ENCODE peak calls at places on chromosomes 5 and 9, in five cellular contexts. Y, O, F, W and U are unnamed samples.

GRCh38 chr9:75869236-75869635 is 21.2 kb upstream of the PCSK5 start:
- DNase-seq in O (peak), Y (no peak), F (no peak), W (no peak), U (no peak)

GRCh38 chr5:170070556-170071412 is 34.9 kb upstream of the FOXI1 start:
- DNase-seq in F (peak), O (peak), Y (peak), W (no peak), U (no peak)

GRCh38 chr5:52802272-52803011 is 14.7 kb downstream of the ITGA1 start:
- DNase-seq in O (no peak), W (no peak), Y (no peak), F (no peak), U (no peak)

GRCh38 chr9:129694265-129694664 is 28.8 kb downstream of the PRRX2 start:
- DNase-seq in Y (no peak), O (no peak), W (no peak), F (no peak), U (no peak)

GRCh38 chr9:555493-555892 is 286.0 kb upstream of the DMRT1 start:
- DNase-seq in O (no peak), Y (no peak), W (no peak), F (no peak), U (no peak)

GRCh38 chr5:106755789-106756188 is 914.9 kb downstream of the EFNA5 start:
- DNase-seq in F (no peak), O (no peak), W (no peak), Y (no peak), U (no peak)

GRCh38 chr5:96885518-96886338 is 9.4 kb downstream of the ERAP2 start:
- DNase-seq in W (no peak), F (no peak), Y (no peak), O (peak), U (no peak)

GRCh38 chr5:14405267-14405666 is 176.3 kb upstream of the OTULINL start:
- DNase-seq in Y (peak), F (no peak), O (no peak), W (no peak), U (no peak)

GRCh38 chr9:97321251-97321650 is 13.8 kb downstream of the CCDC180 start:
- DNase-seq in Y (no peak), F (no peak), O (no peak), W (no peak), U (no peak)

GRCh38 chr9:130331573-130331972 is 66.0 kb downstream of the HMCN2 start:
- DNase-seq in F (peak), Y (no peak), O (peak), W (no peak), U (no peak)

GRCh38 chr5:54881286-54882005 is 103.9 kb downstream of the ESM1 start:
- DNase-seq in F (no peak), W (no peak), Y (no peak), O (no peak), U (no peak)

GRCh38 chr5:126122942-126123341 is 300.3 kb upstream of the GRAMD2B start:
- DNase-seq in W (no peak), Y (no peak), F (no peak), O (no peak), U (peak)

GRCh38 chr9:129094387-129095169 is 13.7 kb downstream of the DOLPP1 start:
- DNase-seq in F (no peak), W (no peak), O (no peak), Y (no peak), U (no peak)

GRCh38 chr5:140855772-140856674 is at the start of gene PCDHA10:
- DNase-seq in F (no peak), O (no peak), W (no peak), Y (peak), U (peak)

GRCh38 chr5:56301041-56301440 is 67.9 kb upstream of the ANKRD55 start:
- DNase-seq in O (no peak), W (no peak), Y (no peak), F (no peak), U (no peak)

GRCh38 chr9:72972636-72973035 is 19.8 kb upstream of the ALDH1A1 start:
- DNase-seq in O (no peak), W (no peak), F (no peak), Y (no peak), U (no peak)

GRCh38 chr5:151682751-151683331 is 3.9 kb downstream of the SPARC start:
- DNase-seq in O (peak), Y (no peak), W (no peak), F (no peak), U (peak)